ENCODE peak calls at places on chromosomes 3 and 15, in five cellular contexts. One of them, this sample, is unnamed.

GRCh38 chr15:100788731-100789105 is 90.9 kb upstream of the ALDH1A3 start:
- DNase-seq in activated CD4-positive, alpha-beta T cell treated with anti-CD3 and anti-CD28 coated beads for 48 hours: no peak
- DNase-seq in HTR-8/SVneo: no peak
- DNase-seq in anterior cingulate cortex: no peak
- DNase-seq in T follicular helper cell: no peak
- DNase-seq in this sample: no peak

GRCh38 chr3:118772036-118773030 is 262.3 kb downstream of the IGSF11 start:
- DNase-seq in activated CD4-positive, alpha-beta T cell treated with anti-CD3 and anti-CD28 coated beads for 48 hours: peak
- DNase-seq in HTR-8/SVneo: no peak
- DNase-seq in anterior cingulate cortex: no peak
- DNase-seq in T follicular helper cell: no peak
- DNase-seq in this sample: no peak

GRCh38 chr3:46876313-46877300 is 914 bp upstream of the PTH1R start:
- DNase-seq in activated CD4-positive, alpha-beta T cell treated with anti-CD3 and anti-CD28 coated beads for 48 hours: no peak
- DNase-seq in HTR-8/SVneo: no peak
- DNase-seq in anterior cingulate cortex: no peak
- DNase-seq in T follicular helper cell: no peak
- DNase-seq in this sample: no peak

GRCh38 chr3:18740631-18741583 is 315.8 kb upstream of the SATB1 start:
- DNase-seq in activated CD4-positive, alpha-beta T cell treated with anti-CD3 and anti-CD28 coated beads for 48 hours: peak
- DNase-seq in HTR-8/SVneo: no peak
- DNase-seq in anterior cingulate cortex: no peak
- DNase-seq in T follicular helper cell: peak
- DNase-seq in this sample: no peak

GRCh38 chr3:176767385-176767784 is 429.9 kb downstream of the TBL1XR1 start:
- DNase-seq in activated CD4-positive, alpha-beta T cell treated with anti-CD3 and anti-CD28 coated beads for 48 hours: no peak
- DNase-seq in HTR-8/SVneo: no peak
- DNase-seq in anterior cingulate cortex: no peak
- DNase-seq in T follicular helper cell: no peak
- DNase-seq in this sample: no peak

GRCh38 chr3:70771426-70772147 is 459.1 kb upstream of the MDFIC2 start:
- DNase-seq in activated CD4-positive, alpha-beta T cell treated with anti-CD3 and anti-CD28 coated beads for 48 hours: no peak
- DNase-seq in HTR-8/SVneo: no peak
- DNase-seq in anterior cingulate cortex: no peak
- DNase-seq in T follicular helper cell: no peak
- DNase-seq in this sample: no peak

GRCh38 chr15:98398886-98399285 is 249.5 kb upstream of the IGF1R start:
- DNase-seq in activated CD4-positive, alpha-beta T cell treated with anti-CD3 and anti-CD28 coated beads for 48 hours: no peak
- DNase-seq in HTR-8/SVneo: no peak
- DNase-seq in anterior cingulate cortex: no peak
- DNase-seq in T follicular helper cell: no peak
- DNase-seq in this sample: no peak

GRCh38 chr15:49247556-49248102 is 77.6 kb downstream of the GALK2 start:
- DNase-seq in activated CD4-positive, alpha-beta T cell treated with anti-CD3 and anti-CD28 coated beads for 48 hours: no peak
- DNase-seq in HTR-8/SVneo: no peak
- DNase-seq in anterior cingulate cortex: no peak
- DNase-seq in T follicular helper cell: no peak
- DNase-seq in this sample: no peak

GRCh38 chr3:78481050-78481449 is 1286.7 kb downstream of the ROBO1 start:
- DNase-seq in activated CD4-positive, alpha-beta T cell treated with anti-CD3 and anti-CD28 coated beads for 48 hours: no peak
- DNase-seq in HTR-8/SVneo: no peak
- DNase-seq in anterior cingulate cortex: no peak
- DNase-seq in T follicular helper cell: no peak
- DNase-seq in this sample: no peak

GRCh38 chr15:93942140-93942808 is 289.1 kb upstream of the MCTP2 start:
- DNase-seq in activated CD4-positive, alpha-beta T cell treated with anti-CD3 and anti-CD28 coated beads for 48 hours: no peak
- DNase-seq in HTR-8/SVneo: no peak
- DNase-seq in anterior cingulate cortex: no peak
- DNase-seq in T follicular helper cell: no peak
- DNase-seq in this sample: no peak

GRCh38 chr3:98906230-98906629 is 4.7 kb upstream of the DCBLD2 start:
- DNase-seq in activated CD4-positive, alpha-beta T cell treated with anti-CD3 and anti-CD28 coated beads for 48 hours: no peak
- DNase-seq in HTR-8/SVneo: peak
- DNase-seq in anterior cingulate cortex: no peak
- DNase-seq in T follicular helper cell: no peak
- DNase-seq in this sample: no peak

GRCh38 chr3:101836907-101837598 is 12.3 kb upstream of the NFKBIZ start:
- DNase-seq in activated CD4-positive, alpha-beta T cell treated with anti-CD3 and anti-CD28 coated beads for 48 hours: no peak
- DNase-seq in HTR-8/SVneo: no peak
- DNase-seq in anterior cingulate cortex: no peak
- DNase-seq in T follicular helper cell: no peak
- DNase-seq in this sample: no peak

GRCh38 chr15:71138473-71138872 is 23.2 kb downstream of the THSD4 start:
- DNase-seq in activated CD4-positive, alpha-beta T cell treated with anti-CD3 and anti-CD28 coated beads for 48 hours: no peak
- DNase-seq in HTR-8/SVneo: no peak
- DNase-seq in anterior cingulate cortex: no peak
- DNase-seq in T follicular helper cell: no peak
- DNase-seq in this sample: no peak

GRCh38 chr3:85589145-85589544 is 630.4 kb downstream of the CADM2 start:
- DNase-seq in activated CD4-positive, alpha-beta T cell treated with anti-CD3 and anti-CD28 coated beads for 48 hours: no peak
- DNase-seq in HTR-8/SVneo: no peak
- DNase-seq in anterior cingulate cortex: no peak
- DNase-seq in T follicular helper cell: no peak
- DNase-seq in this sample: no peak

GRCh38 chr3:170768334-170768801 is 101.6 kb downstream of the RPL22L1 start:
- DNase-seq in activated CD4-positive, alpha-beta T cell treated with anti-CD3 and anti-CD28 coated beads for 48 hours: no peak
- DNase-seq in HTR-8/SVneo: no peak
- DNase-seq in anterior cingulate cortex: no peak
- DNase-seq in T follicular helper cell: no peak
- DNase-seq in this sample: no peak

GRCh38 chr3:53016236-53016635 is 29.6 kb downstream of the SFMBT1 start:
- DNase-seq in activated CD4-positive, alpha-beta T cell treated with anti-CD3 and anti-CD28 coated beads for 48 hours: no peak
- DNase-seq in HTR-8/SVneo: no peak
- DNase-seq in anterior cingulate cortex: no peak
- DNase-seq in T follicular helper cell: no peak
- DNase-seq in this sample: no peak

GRCh38 chr3:109154989-109155388 is 18.5 kb downstream of the C3orf85 start:
- DNase-seq in activated CD4-positive, alpha-beta T cell treated with anti-CD3 and anti-CD28 coated beads for 48 hours: no peak
- DNase-seq in HTR-8/SVneo: no peak
- DNase-seq in anterior cingulate cortex: no peak
- DNase-seq in T follicular helper cell: no peak
- DNase-seq in this sample: no peak

GRCh38 chr3:41711656-41712055 is 250.2 kb downstream of the ULK4 start:
- DNase-seq in activated CD4-positive, alpha-beta T cell treated with anti-CD3 and anti-CD28 coated beads for 48 hours: no peak
- DNase-seq in HTR-8/SVneo: no peak
- DNase-seq in anterior cingulate cortex: no peak
- DNase-seq in T follicular helper cell: no peak
- DNase-seq in this sample: no peak

GRCh38 chr3:170867552-170867951 is 2.4 kb downstream of the RPL22L1 start:
- DNase-seq in activated CD4-positive, alpha-beta T cell treated with anti-CD3 and anti-CD28 coated beads for 48 hours: no peak
- DNase-seq in HTR-8/SVneo: no peak
- DNase-seq in anterior cingulate cortex: no peak
- DNase-seq in T follicular helper cell: no peak
- DNase-seq in this sample: no peak

GRCh38 chr15:73924258-73924921 is 1.9 kb upstream of the LOXL1 start:
- DNase-seq in activated CD4-positive, alpha-beta T cell treated with anti-CD3 and anti-CD28 coated beads for 48 hours: peak
- DNase-seq in HTR-8/SVneo: peak
- DNase-seq in anterior cingulate cortex: no peak
- DNase-seq in T follicular helper cell: no peak
- DNase-seq in this sample: no peak

GRCh38 chr15:59199775-59200465 is 6.7 kb upstream of the LDHAL6B start:
- DNase-seq in activated CD4-positive, alpha-beta T cell treated with anti-CD3 and anti-CD28 coated beads for 48 hours: no peak
- DNase-seq in HTR-8/SVneo: peak
- DNase-seq in anterior cingulate cortex: no peak
- DNase-seq in T follicular helper cell: no peak
- DNase-seq in this sample: no peak

GRCh38 chr3:112629425-112629824 is 11.5 kb downstream of the CCDC80 start:
- DNase-seq in activated CD4-positive, alpha-beta T cell treated with anti-CD3 and anti-CD28 coated beads for 48 hours: peak
- DNase-seq in HTR-8/SVneo: peak
- DNase-seq in anterior cingulate cortex: no peak
- DNase-seq in T follicular helper cell: no peak
- DNase-seq in this sample: no peak

GRCh38 chr3:129592362-129593150 is 13.9 kb downstream of the PLXND1 start:
- DNase-seq in activated CD4-positive, alpha-beta T cell treated with anti-CD3 and anti-CD28 coated beads for 48 hours: no peak
- DNase-seq in HTR-8/SVneo: no peak
- DNase-seq in anterior cingulate cortex: no peak
- DNase-seq in T follicular helper cell: no peak
- DNase-seq in this sample: peak

GRCh38 chr3:27253831-27254230 is 115.4 kb downstream of the NEK10 start:
- DNase-seq in activated CD4-positive, alpha-beta T cell treated with anti-CD3 and anti-CD28 coated beads for 48 hours: peak
- DNase-seq in HTR-8/SVneo: peak
- DNase-seq in anterior cingulate cortex: no peak
- DNase-seq in T follicular helper cell: no peak
- DNase-seq in this sample: peak

GRCh38 chr15:65792130-65792987 is at the start of gene DENND4A:
- DNase-seq in activated CD4-positive, alpha-beta T cell treated with anti-CD3 and anti-CD28 coated beads for 48 hours: peak
- DNase-seq in HTR-8/SVneo: peak
- DNase-seq in anterior cingulate cortex: peak
- DNase-seq in T follicular helper cell: peak
- DNase-seq in this sample: peak

GRCh38 chr3:4233488-4233887 is 69.7 kb upstream of the SETMAR start:
- DNase-seq in activated CD4-positive, alpha-beta T cell treated with anti-CD3 and anti-CD28 coated beads for 48 hours: no peak
- DNase-seq in HTR-8/SVneo: no peak
- DNase-seq in anterior cingulate cortex: no peak
- DNase-seq in T follicular helper cell: no peak
- DNase-seq in this sample: no peak